ENCODE peak calls at places on chromosome 18, in four cellular contexts. E is fibroblast of lung, C is testis, Q is breast epithelium. Y is an unnamed sample.

GRCh38 chr18:43574974-43575373 is 297.7 kb upstream of the SYT4 start:
- DNase-seq in E (no peak), C (no peak), Q (no peak), Y (no peak)

GRCh38 chr18:46333371-46334199 is 229.4 kb downstream of the HAUS1 start:
- DNase-seq in E (peak; percentile 15), C (peak; percentile 30), Q (no peak), Y (peak; percentile 70)

GRCh38 chr18:46574000-46574739 is 82.8 kb downstream of the LOXHD1 start:
- DNase-seq in E (no peak), C (no peak), Q (no peak), Y (no peak)

GRCh38 chr18:3649559-3650426 is 199.8 kb downstream of the TGIF1 start:
- DNase-seq in E (peak; percentile 77), C (no peak), Q (no peak), Y (no peak)

GRCh38 chr18:13455960-13456471 is 237.5 kb downstream of the LDLRAD4 start:
- DNase-seq in E (no peak), C (no peak), Q (no peak), Y (no peak)

GRCh38 chr18:9296233-9297006 is 38.2 kb upstream of the TWSG1 start:
- DNase-seq in E (peak; percentile 51), C (no peak), Q (no peak), Y (no peak)

GRCh38 chr18:43482600-43482999 is 205.3 kb upstream of the SYT4 start:
- DNase-seq in E (no peak), C (no peak), Q (no peak), Y (no peak)

GRCh38 chr18:49976810-49977209 is 163.5 kb upstream of the ACAA2 start:
- DNase-seq in E (no peak), C (no peak), Q (no peak), Y (no peak)

GRCh38 chr18:49560277-49561126 is 1.4 kb upstream of the LIPG start:
- DNase-seq in E (no peak), C (peak; percentile 49), Q (no peak), Y (no peak)

GRCh38 chr18:26442139-26442538 is 106.2 kb downstream of the KCTD1 start:
- DNase-seq in E (peak; percentile 41), C (no peak), Q (no peak), Y (no peak)

DNA sequence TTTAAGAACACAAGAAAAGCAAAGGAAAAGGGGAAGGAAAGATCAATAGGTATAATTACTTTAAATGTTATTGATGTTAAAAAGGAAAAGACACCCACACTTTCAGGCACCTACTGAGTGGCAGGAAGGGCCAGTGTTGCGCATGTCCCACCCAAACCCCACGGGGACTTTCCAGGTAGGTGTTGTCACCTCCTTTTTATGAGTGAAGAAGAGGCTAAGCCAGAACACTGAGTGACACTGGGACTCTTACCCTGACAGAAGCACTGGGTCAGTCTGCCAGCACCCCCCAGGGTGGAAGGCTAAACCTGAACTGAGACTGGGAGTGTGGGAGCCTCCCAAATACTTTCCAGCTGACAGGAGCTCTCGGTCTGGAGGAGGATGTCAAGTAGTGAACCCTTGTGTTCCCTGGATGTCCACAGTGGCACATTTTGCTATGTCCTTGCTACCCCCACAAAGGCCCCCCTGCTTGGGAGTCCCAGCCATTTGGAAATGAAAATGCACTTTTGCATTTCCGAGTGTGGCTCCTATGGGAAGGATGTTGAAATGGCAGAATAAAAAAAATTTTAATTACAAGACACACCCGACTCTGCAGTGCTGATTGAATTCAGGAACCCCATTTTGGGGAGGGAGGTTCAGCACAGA is 90.9 kb upstream of the SMAD2 start:
- DNase-seq in E (no peak), C (peak; percentile 10), Q (no peak), Y (no peak)
- H3K27me3 ChIP-seq in E (peaks cover 9% of the 10 kb centered on the region), C (no peaks in the 10 kb centered on the region), Q (no peaks in the 10 kb centered on the region), Y (no peaks in the 10 kb centered on the region)

GRCh38 chr18:1034971-1035370 is 130.3 kb downstream of the ADCYAP1 start:
- DNase-seq in E (no peak), C (no peak), Q (no peak), Y (no peak)
- H3K36me3 ChIP-seq in E (no peaks in the 10 kb centered on the region), C (no peaks in the 10 kb centered on the region), Q (no peaks in the 10 kb centered on the region), Y (no peaks in the 10 kb centered on the region)

DNA sequence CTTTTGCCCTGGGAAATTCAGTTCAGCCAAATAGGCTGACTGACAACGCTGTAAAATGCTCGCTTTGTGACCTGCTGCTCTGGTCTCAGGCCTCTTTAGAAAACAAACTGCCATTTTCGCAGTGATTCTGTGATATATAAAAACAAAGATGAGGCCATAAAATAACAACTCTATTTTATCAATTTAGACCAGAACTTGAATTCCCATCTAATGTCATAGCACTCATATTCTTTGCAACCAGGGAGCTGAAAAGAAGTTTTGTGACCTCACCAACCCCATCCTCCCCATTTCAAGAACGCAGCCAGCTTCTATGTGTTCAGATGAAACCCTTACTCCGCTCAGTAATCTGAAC is 40.3 kb downstream of the TCF4 start:
- DNase-seq in E (no peak), C (no peak), Q (no peak), Y (peak; percentile 8)
- H3K4me1 ChIP-seq in E (peaks cover 2% of the 10 kb centered on the region), C (no peaks in the 10 kb centered on the region), Q (no peaks in the 10 kb centered on the region), Y (peaks cover 14% of the 10 kb centered on the region)

GRCh38 chr18:33578371-33579146 is 540 bp downstream of the ASXL3 start:
- DNase-seq in E (no peak), C (peak; percentile 40), Q (no peak), Y (no peak)
- H3K27me3 ChIP-seq in E (peaks cover 21% of the 10 kb centered on the region), C (no peaks in the 10 kb centered on the region), Q (peaks cover 16% of the 10 kb centered on the region), Y (peaks cover 13% of the 10 kb centered on the region)

DNA sequence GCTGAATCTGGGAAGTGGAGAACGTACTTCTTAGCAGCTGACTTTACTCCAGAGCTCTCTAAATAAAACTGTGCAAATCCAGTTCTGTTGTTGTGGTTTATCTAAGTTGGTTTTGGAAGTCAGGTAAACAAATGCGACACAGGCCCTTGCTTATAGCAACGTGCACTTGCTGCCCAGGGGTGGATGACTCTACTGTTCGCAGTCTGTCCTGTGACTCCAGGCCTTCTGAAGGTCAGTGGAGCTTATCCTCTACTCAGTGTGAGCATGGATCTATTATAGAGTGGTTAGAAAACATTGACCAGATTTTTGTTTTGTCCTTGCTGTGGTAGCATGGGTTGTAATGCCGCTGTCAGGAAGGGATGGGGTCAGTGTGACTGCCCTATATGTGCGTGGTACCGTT is 89.1 kb downstream of the ZNF236 start:
- DNase-seq in E (no peak), C (no peak), Q (no peak), Y (no peak)
- H3K36me3 ChIP-seq in E (peaks cover 4% of the 10 kb centered on the region), C (peaks cover 5% of the 10 kb centered on the region), Q (no peaks in the 10 kb centered on the region), Y (no peaks in the 10 kb centered on the region)